ENCODE peak calls at places on chromosomes 6 and 20, in four cellular contexts. I is K562, X is fibroblast of villous mesenchyme, J is small intestine. B is an unnamed sample.

GRCh38 chr6:149750136-149750609 is 632 bp downstream of the PCMT1 start:
- DNase-seq in X (peak), I (peak), J (peak), B (no peak)

GRCh38 chr20:39090881-39091280 is 128.7 kb downstream of the DHX35 start:
- DNase-seq in J (no peak), X (no peak), I (no peak), B (no peak)

GRCh38 chr6:160933256-160933655 is 58.3 kb upstream of the MAP3K4 start:
- DNase-seq in I (no peak), X (no peak), J (no peak), B (no peak)

GRCh38 chr6:25085761-25086160 is 150.0 kb upstream of the RIPOR2 start:
- DNase-seq in X (no peak), J (no peak), I (no peak), B (no peak)

GRCh38 chr6:27922949-27923348 is 10.8 kb upstream of the OR2B2 start:
- DNase-seq in I (no peak), J (no peak), X (no peak), B (no peak)

GRCh38 chr6:26457407-26457795 is 354 bp upstream of the BTN2A1 start:
- DNase-seq in I (peak), X (no peak), J (no peak), B (no peak)

GRCh38 chr20:2387180-2387577 is 6.5 kb downstream of the TGM6 start:
- DNase-seq in I (peak), J (no peak), X (peak), B (no peak)

GRCh38 chr6:10587694-10588392 is 66.7 kb downstream of the GCNT2 start:
- DNase-seq in I (no peak), X (no peak), J (no peak), B (no peak)

GRCh38 chr6:43248791-43249190 is 5.5 kb downstream of the TTBK1 start:
- DNase-seq in I (no peak), X (no peak), J (no peak), B (no peak)

GRCh38 chr6:41258196-41258493 is 28.3 kb downstream of the TREM1 start:
- DNase-seq in J (no peak), I (no peak), X (no peak), B (no peak)

GRCh38 chr6:75285156-75285639 is 606 bp upstream of the TMEM30A start:
- DNase-seq in J (no peak), I (peak), X (no peak), B (no peak)

GRCh38 chr6:45513843-45514242 is 136.1 kb upstream of the SUPT3H start:
- DNase-seq in I (no peak), X (no peak), J (no peak), B (no peak)

GRCh38 chr20:1209447-1210387 is 6.5 kb downstream of the C20orf202 start:
- DNase-seq in I (no peak), J (peak), X (peak), B (no peak)

GRCh38 chr6:56890683-56891429 is 64.1 kb upstream of the BEND6 start:
- DNase-seq in I (peak), J (no peak), X (peak), B (peak)

GRCh38 chr6:12645941-12646340 is 70.6 kb upstream of the PHACTR1 start:
- DNase-seq in X (no peak), I (no peak), J (no peak), B (no peak)

GRCh38 chr6:12654107-12654506 is 62.5 kb upstream of the PHACTR1 start:
- DNase-seq in J (no peak), I (no peak), X (no peak), B (no peak)

GRCh38 chr6:12653396-12653910 is 63.1 kb upstream of the PHACTR1 start:
- DNase-seq in X (no peak), J (no peak), I (no peak), B (no peak)

GRCh38 chr6:12649325-12649724 is 67.2 kb upstream of the PHACTR1 start:
- DNase-seq in X (no peak), J (no peak), I (no peak), B (no peak)

GRCh38 chr6:12648171-12648570 is 68.4 kb upstream of the PHACTR1 start:
- DNase-seq in J (no peak), X (no peak), I (no peak), B (no peak)
- H3K4me3 ChIP-seq in J (no peak), X (no peak), I (no peak), B (no peak)

GRCh38 chr6:166167258-166167731 is 356 bp downstream of the TBXT start:
- DNase-seq in I (no peak), J (no peak), X (no peak), B (no peak)
- H3K4me3 ChIP-seq in I (no peak), J (no peak), X (no peak), B (no peak)

GRCh38 chr6:118893882-118894424 is at the start of gene ASF1A:
- DNase-seq in I (peak), J (peak), X (peak), B (peak)

GRCh38 chr6:118893095-118893881 is 664 bp upstream of the ASF1A start:
- DNase-seq in J (peak), X (peak), I (peak), B (no peak)

GRCh38 chr6:118892248-118893094 is 1.5 kb upstream of the ASF1A start:
- DNase-seq in X (no peak), J (no peak), I (no peak), B (no peak)

GRCh38 chr6:118889163-118889562 is 4.8 kb upstream of the ASF1A start:
- DNase-seq in X (no peak), I (no peak), J (no peak), B (no peak)

DNA sequence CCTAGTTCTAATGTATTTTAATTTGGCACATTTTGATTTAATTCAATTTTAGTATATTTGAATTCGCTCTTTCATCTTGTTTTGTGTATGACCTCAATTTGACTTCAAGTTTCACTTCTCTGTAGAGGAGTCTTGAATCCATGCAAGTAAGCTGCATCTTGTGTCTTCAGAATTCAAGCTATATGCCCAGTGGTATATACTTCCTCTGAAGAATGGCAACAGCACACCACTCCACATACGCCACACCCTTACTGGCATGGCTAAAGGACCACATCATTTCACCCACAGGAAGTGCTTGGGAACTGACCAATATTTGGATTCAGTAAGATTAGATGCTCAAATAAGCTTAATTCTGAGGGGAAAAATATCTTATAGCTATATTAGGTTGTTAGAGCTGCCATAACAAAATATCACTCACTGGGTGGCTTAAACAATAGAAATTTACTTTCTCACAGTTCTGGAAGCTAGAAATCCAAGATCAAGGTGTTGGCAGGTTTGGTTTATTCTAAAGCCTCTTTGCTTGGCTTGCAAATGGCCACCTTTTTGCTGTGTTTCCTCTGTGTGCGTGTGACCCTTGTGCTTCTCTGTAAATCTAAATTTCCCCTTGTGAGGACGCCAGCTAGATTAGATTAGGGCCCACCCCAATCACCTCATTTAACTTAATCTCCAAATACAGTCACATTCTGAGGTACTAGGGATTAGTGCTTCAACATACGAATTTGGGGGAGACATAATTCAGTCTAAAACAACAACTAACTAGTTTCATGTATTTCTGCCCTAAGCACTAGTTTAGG is 2.8 kb upstream of the ASF1A start:
- DNase-seq in X (no peak), I (no peak), J (no peak), B (no peak)
- H3K4me3 ChIP-seq in X (no peak), I (no peak), J (no peak), B (no peak)

DNA sequence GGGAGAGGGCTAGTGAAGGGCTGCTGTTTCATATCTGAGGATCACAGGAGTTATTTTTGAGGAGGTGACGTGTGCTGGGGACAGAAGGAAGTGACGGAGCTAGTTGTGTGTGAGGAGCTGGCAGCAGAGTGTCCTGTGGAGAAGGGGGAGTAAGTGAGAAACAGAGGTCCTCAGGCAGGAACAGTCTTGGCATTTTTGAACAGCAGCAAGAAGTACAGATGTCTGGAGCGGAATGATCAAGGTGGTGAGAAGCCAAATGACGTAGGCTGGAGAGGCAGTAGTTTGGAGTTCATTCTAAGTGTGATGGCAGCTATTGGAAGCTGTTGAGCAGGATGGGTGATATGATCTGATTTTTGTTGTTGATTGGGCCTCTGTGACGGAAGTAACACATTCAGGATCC is 52.3 kb downstream of the SOBP start:
- DNase-seq in J (no peak), I (no peak), X (no peak), B (no peak)
- H3K4me3 ChIP-seq in J (no peak), I (no peak), X (no peak), B (no peak)

DNA sequence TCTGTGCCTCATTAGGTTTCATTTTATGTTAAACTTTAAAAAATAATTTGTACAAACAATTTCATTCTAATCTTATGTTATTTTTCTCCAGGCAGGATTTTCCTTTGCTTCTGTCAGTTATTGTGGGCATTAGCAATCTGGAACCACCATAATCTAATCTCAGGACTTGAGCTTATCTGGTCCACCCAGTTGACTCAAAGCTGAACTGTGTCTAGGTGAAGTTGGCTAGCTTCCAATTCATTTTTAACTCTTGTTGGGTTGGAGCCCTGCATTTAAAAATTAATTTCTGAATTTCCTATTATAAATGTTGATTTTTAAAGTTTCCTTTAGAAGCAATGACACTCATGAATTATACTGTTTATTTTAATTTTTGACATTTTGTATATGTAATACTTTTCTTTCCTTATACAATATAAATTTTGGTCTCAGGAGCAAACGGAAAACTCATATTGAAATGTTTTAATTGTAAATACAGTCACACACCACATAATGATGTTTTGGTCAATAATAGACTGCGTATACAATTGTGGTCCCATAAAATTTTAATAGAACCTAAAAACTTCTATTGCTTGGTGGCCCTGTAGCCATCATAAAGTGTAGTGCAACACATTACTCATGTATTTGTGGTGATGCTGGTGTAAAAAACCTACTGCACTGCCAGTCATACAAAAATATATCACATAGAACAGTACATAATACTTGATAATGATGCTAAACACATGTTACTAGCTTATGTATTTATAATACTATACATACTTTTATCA is 121.3 kb downstream of the CLVS2 start:
- DNase-seq in I (no peak), J (peak), X (no peak), B (no peak)
- H3K4me3 ChIP-seq in I (no peak), J (no peak), X (no peak), B (no peak)

DNA sequence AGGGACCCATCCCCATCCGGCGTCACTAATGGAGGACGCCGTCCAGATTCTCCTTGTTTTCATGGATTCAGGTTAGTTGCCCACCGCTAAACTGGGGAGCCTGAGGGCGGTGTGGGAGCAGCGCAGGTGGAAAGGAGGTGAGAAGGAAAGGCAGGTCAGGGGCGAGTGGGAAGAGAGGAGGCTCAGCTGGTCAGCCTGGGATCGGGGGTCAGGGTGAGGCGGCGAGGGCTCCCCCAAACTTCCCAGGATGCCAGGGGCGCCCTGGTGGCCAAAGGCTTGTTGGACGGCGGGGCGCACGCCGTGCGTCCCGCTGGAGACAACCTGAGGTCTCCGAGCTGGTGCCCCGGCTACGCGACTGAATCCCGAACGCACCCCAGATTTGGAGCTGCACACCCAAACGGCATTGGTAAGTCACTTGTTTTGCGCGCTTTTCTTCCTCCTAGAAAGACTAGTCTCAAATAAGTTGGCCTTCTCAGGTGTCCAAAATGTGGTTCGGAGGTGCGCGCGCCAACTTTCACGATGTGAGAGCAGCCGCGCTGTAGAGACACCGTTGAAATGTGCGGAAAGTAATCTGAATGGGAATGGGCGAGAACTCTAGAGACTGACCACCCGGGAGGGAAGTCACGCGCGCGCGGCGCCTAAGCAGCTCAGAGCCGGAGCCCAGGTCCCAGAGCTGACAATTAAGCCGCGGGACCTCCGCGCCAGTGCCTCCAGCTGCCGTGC is 9.7 kb downstream of the GNAS-AS1 start:
- DNase-seq in X (no peak), I (no peak), J (no peak), B (no peak)
- H3K4me3 ChIP-seq in X (no peak), I (no peak), J (no peak), B (no peak)

GRCh38 chr20:59938221-59938620 is 1.9 kb downstream of the PPP1R3D start:
- DNase-seq in J (no peak), X (peak), I (no peak), B (no peak)
- H3K4me3 ChIP-seq in J (no peak), X (peak), I (no peak), B (peak)

B was measured in AG09309.